ENCODE peak calls at places on chromosomes 3 and 15, in ten cellular contexts. I is mucosa of descending colon, B is kidney epithelial cell, O is sigmoid colon, D is endodermal cell, G is GM06990, A is AG09309, R is upper lobe of right lung, Y is GM23338, U is tibial nerve. W is an unnamed sample.

GRCh38 chr3:16596352-16597032 is 8.7 kb downstream of the DAZL start:
- DNase-seq in D (no peak), U (no peak), A (no peak), B (no peak), R (no peak), Y (no peak), G (peak; percentile 39), I (no peak), O (no peak), W (no peak)

GRCh38 chr3:46734773-46735172 is 17.1 kb upstream of the PRSS50 start:
- DNase-seq in Y (no peak), O (no peak), G (no peak), B (no peak), R (no peak), I (no peak), A (no peak), D (no peak), U (no peak), W (no peak)

GRCh38 chr3:114057011-114057347 is 442 bp downstream of the QTRT2 start:
- DNase-seq in D (no peak), G (no peak), A (no peak), Y (no peak), B (no peak), R (no peak), O (no peak), U (no peak), I (no peak), W (no peak)

GRCh38 chr3:187040637-187041361 is 98.5 kb downstream of the RPL39L start:
- DNase-seq in D (no peak), I (no peak), B (no peak), A (no peak), R (no peak), Y (no peak), G (no peak), O (no peak), U (no peak), W (peak; percentile 57)

GRCh38 chr3:48716508-48716981 is 476 bp downstream of the IP6K2 start:
- DNase-seq in U (no peak), A (no peak), G (peak; percentile 39), B (no peak), R (no peak), Y (peak; percentile 63), D (peak; percentile 64), O (peak; percentile 67), I (no peak), W (no peak)

GRCh38 chr3:125916376-125916978 is 52.5 kb upstream of the ROPN1B start:
- DNase-seq in B (peak; percentile 70), Y (peak; percentile 93), O (no peak), I (no peak), G (peak; percentile 93), D (peak; percentile 98), U (peak; percentile 98), R (no peak), A (peak; percentile 77), W (peak; percentile 66)

GRCh38 chr3:197085137-197085536 is 55.5 kb upstream of the MELTF start:
- DNase-seq in G (no peak), I (no peak), Y (no peak), O (no peak), U (no peak), D (no peak), B (no peak), R (no peak), A (no peak), W (no peak)

GRCh38 chr3:170360916-170361315 is 3.4 kb downstream of the SKIL start:
- DNase-seq in D (no peak), Y (peak; percentile 32), O (no peak), B (no peak), A (no peak), G (no peak), R (no peak), U (no peak), I (no peak), W (no peak)

GRCh38 chr15:70856884-70857546 is 3.1 kb upstream of the LARP6 start:
- DNase-seq in D (no peak), Y (no peak), B (peak; percentile 85), I (peak; percentile 65), A (peak; percentile 99), R (no peak), U (peak; percentile 78), O (peak; percentile 91), G (no peak), W (peak; percentile 91)

GRCh38 chr3:65483475-65483874 is 555.2 kb downstream of the MAGI1 start:
- DNase-seq in O (peak; percentile 83), R (peak; percentile 72), G (no peak), D (peak; percentile 68), U (no peak), A (no peak), I (peak; percentile 68), Y (peak; percentile 81), B (no peak), W (no peak)

GRCh38 chr15:62413786-62414185 is 248.7 kb upstream of the C2CD4B start:
- DNase-seq in Y (no peak), D (no peak), R (no peak), G (no peak), I (no peak), A (no peak), O (no peak), U (no peak), B (no peak), W (peak; percentile 30)

GRCh38 chr15:79164465-79164864 is 73.9 kb upstream of the RASGRF1 start:
- DNase-seq in B (no peak), Y (no peak), O (no peak), G (no peak), D (no peak), R (no peak), U (no peak), A (no peak), I (no peak), W (no peak)

DNA sequence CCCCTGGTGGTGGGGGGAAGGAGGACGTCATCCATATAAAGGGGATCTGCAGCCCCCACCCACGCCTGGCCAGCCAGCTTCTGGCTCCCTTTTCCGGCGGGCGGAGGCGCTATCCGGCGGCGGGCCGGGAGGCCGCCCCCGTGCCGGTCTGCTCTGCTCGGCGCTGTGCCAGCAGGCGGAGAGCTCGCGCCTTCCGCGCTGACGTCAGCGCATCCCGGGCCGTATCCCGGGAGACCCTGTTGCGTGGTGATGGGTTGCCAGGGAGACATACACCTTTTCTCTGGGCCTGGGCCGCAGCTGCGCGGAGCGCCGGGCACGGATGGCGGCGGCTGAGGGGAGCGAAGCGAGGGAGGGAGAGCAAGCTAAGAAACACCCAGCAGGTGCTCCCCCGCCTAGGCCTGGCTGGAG is 1.1 kb downstream of the FAM131A start:
- DNase-seq in Y (peak; percentile 93), R (peak; percentile 75), A (no peak), I (no peak), G (no peak), B (no peak), U (peak; percentile 74), D (peak; percentile 93), O (peak; percentile 96), W (no peak)
- TF ChIP-seq CTCF in Y (no peak), R (peak; percentile 11), A (no peak), I (no peak), G (no peak), B (no peak), U (peak; percentile 18), D (peak; percentile 49), O (no peak), W (no peak)

DNA sequence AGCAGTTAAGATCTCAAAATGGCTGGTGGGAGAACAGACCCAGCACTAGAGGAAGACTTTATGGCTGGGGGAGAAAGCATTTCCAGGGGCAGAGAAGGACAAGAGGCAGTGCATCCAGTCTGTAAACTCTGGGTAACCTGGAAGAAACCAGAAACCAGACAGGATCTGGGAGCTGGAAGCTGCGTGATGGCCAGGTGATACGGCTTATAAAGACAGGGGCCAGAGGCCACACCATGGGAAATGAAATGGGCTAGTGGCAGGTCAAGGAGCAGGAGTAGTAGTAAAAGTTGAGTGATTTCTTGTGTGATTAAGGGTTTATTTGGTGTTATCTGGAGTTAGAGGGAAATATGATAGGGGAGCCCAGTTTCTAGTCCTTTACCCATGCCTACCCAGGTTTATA is 144.7 kb upstream of the ARRDC4 start:
- DNase-seq in G (no peak), A (no peak), O (no peak), D (no peak), B (no peak), I (no peak), R (no peak), U (no peak), Y (no peak), W (no peak)
- H3K4me3 ChIP-seq in G (no peak overlapping the region), A (no peak overlapping the region), O (no peak overlapping the region), D (no peak overlapping the region), B (no peak overlapping the region), I (no peak overlapping the region), R (no peak overlapping the region), U (no peak overlapping the region), Y (no peak overlapping the region), W (no peak overlapping the region)

GRCh38 chr3:136194409-136195257 is 1.5 kb downstream of the MSL2 start:
- DNase-seq in B (no peak), I (peak; percentile 58), D (peak; percentile 69), R (peak; percentile 74), G (peak; percentile 31), U (no peak), O (no peak), Y (peak; percentile 61), A (no peak), W (no peak)
- TF ChIP-seq CTCF in B (no peak), I (no peak), D (peak; percentile 21), R (no peak), G (no peak), U (no peak), O (no peak), Y (no peak), A (no peak), W (no peak)

GRCh38 chr15:22951381-22952280 is 28.5 kb downstream of the CYFIP1 start:
- DNase-seq in A (no peak), G (no peak), Y (no peak), O (peak; percentile 75), R (no peak), D (no peak), I (no peak), U (no peak), B (no peak), W (no peak)

GRCh38 chr15:22950211-22950990 is 29.8 kb downstream of the CYFIP1 start:
- DNase-seq in Y (no peak), O (peak; percentile 64), I (no peak), D (no peak), G (no peak), R (no peak), B (no peak), U (no peak), A (no peak), W (no peak)

GRCh38 chr15:22952826-22953579 is 27.2 kb downstream of the CYFIP1 start:
- DNase-seq in A (no peak), I (no peak), B (no peak), Y (peak; percentile 76), U (no peak), O (peak; percentile 63), R (no peak), D (peak; percentile 78), G (no peak), W (no peak)

GRCh38 chr15:22949074-22949547 is 31.1 kb downstream of the CYFIP1 start:
- DNase-seq in I (peak; percentile 57), D (peak; percentile 90), R (no peak), Y (peak; percentile 66), O (peak; percentile 81), U (peak; percentile 52), B (peak; percentile 38), A (no peak), G (peak; percentile 59), W (peak; percentile 29)

DNA sequence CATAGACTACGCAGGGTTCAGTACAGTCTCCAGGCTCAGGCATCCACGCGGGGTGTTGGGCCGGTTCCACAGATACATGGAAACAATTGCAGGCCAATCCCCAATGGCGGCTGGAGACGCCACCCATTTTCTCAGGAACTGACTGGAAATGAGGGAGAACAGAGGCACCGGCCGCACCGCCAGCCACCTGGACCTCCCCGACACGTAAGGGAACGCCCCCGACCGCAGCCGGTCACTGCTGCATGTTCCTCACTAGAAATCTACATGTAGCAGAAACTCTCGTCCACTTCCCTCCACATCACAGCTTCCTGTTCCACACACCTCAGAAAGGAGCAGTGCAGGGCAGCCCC is 29.2 kb downstream of the CYFIP1 start:
- DNase-seq in G (no peak), I (no peak), D (no peak), B (no peak), R (no peak), O (peak; percentile 60), A (no peak), Y (no peak), U (no peak), W (no peak)
- H3K4me3 ChIP-seq in G (no peak overlapping the region), I (no peak overlapping the region), D (no peak overlapping the region), B (no peak overlapping the region), R (no peak overlapping the region), O (no peak overlapping the region), A (no peak overlapping the region), Y (no peak overlapping the region), U (no peak overlapping the region), W (no peak overlapping the region)